ENCODE peak calls at places on chromosomes 11 and 22, in ten cellular contexts. V is mucosa of gallbladder, I is GM12891, J is testis, K is C1 segment of cervical spinal cord, U is kidney tubule cell, T is CD14-positive monocyte, P is renal cortical epithelial cell, N is NCI-H345, E is upper lobe of right lung. W is an unnamed sample.

GRCh38 chr11:1979607-1980006 is 18.0 kb downstream of the H19 start:
- DNase-seq in E (no peak), K (no peak), U (no peak), N (no peak), T (no peak), V (no peak), J (no peak), I (no peak), P (no peak), W (peak)

GRCh38 chr11:65663634-65664200 is 1.0 kb upstream of the RELA start:
- DNase-seq in N (no peak), J (peak), V (no peak), U (peak), I (no peak), E (peak), K (no peak), P (peak), T (peak), W (peak)

GRCh38 chr11:19592842-19593241 is 119.8 kb upstream of the NAV2 start:
- DNase-seq in E (no peak), I (no peak), J (no peak), T (no peak), N (no peak), U (no peak), P (no peak), K (no peak), V (no peak), W (no peak)

GRCh38 chr11:69483696-69484426 is 2.4 kb downstream of the LINC01488 start:
- DNase-seq in J (no peak), I (no peak), N (no peak), E (peak), V (no peak), P (no peak), K (no peak), U (no peak), T (no peak), W (no peak)

GRCh38 chr11:69088676-69089146 is 40.0 kb downstream of the TPCN2 start:
- DNase-seq in U (peak), K (no peak), E (no peak), V (peak), I (peak), N (peak), T (peak), J (peak), P (peak), W (peak)

GRCh38 chr22:23521442-23522113 is 58.5 kb downstream of the IGLL1 start:
- DNase-seq in T (peak), U (peak), J (peak), K (peak), E (peak), P (peak), V (peak), I (peak), N (peak), W (peak)

GRCh38 chr22:40714514-40714966 is 35.3 kb downstream of the MCHR1 start:
- DNase-seq in U (peak), K (no peak), J (no peak), E (no peak), I (no peak), N (peak), T (no peak), V (no peak), P (peak), W (no peak)

GRCh38 chr11:64057890-64058289 is 22.2 kb downstream of the FLRT1 start:
- DNase-seq in V (no peak), N (no peak), K (no peak), T (no peak), U (no peak), P (no peak), J (no peak), I (no peak), E (no peak), W (no peak)

GRCh38 chr11:88169881-88170280 is 5.4 kb downstream of the RAB38 start:
- DNase-seq in V (no peak), K (no peak), I (no peak), T (no peak), N (no peak), U (no peak), E (no peak), P (no peak), J (no peak), W (no peak)

GRCh38 chr22:42805016-42805997 is 51.8 kb downstream of the ARFGAP3 start:
- DNase-seq in I (no peak), N (no peak), T (no peak), J (peak), U (peak), P (peak), E (peak), K (no peak), V (peak), W (no peak)

GRCh38 chr11:12731841-12732336 is 57.7 kb downstream of the TEAD1 start:
- DNase-seq in V (no peak), J (no peak), E (no peak), U (peak), K (no peak), P (no peak), T (no peak), N (no peak), I (no peak), W (no peak)

GRCh38 chr11:10181811-10182210 is 112.2 kb downstream of the SBF2 start:
- DNase-seq in E (no peak), K (no peak), J (no peak), T (no peak), U (peak), V (no peak), P (peak), I (no peak), N (no peak), W (no peak)

GRCh38 chr11:126464796-126465195 is 109.3 kb downstream of the ST3GAL4 start:
- DNase-seq in K (no peak), V (no peak), E (no peak), T (peak), I (no peak), N (no peak), U (no peak), P (no peak), J (no peak), W (no peak)

GRCh38 chr11:44286268-44286880 is 23.6 kb downstream of the ALX4 start:
- DNase-seq in P (peak), U (peak), N (peak), V (no peak), T (no peak), J (peak), I (peak), E (no peak), K (no peak), W (peak)

GRCh38 chr22:18954941-18955571 is 19.0 kb upstream of the PRODH start:
- DNase-seq in U (no peak), K (no peak), T (peak), N (no peak), P (no peak), V (no peak), J (no peak), I (no peak), E (peak), W (no peak)

GRCh38 chr11:108253176-108253575 is 30.3 kb downstream of the ATM start:
- DNase-seq in J (no peak), P (no peak), I (no peak), E (no peak), K (no peak), N (no peak), U (peak), T (no peak), V (no peak), W (no peak)

GRCh38 chr11:133738624-133739023 is 106.7 kb downstream of the SPATA19 start:
- DNase-seq in T (no peak), I (no peak), E (no peak), U (no peak), N (no peak), V (no peak), P (no peak), K (no peak), J (no peak), W (no peak)

GRCh38 chr11:135001581-135001980 is 589.5 kb upstream of the B3GAT1 start:
- DNase-seq in N (no peak), P (no peak), V (no peak), K (no peak), T (no peak), I (no peak), U (no peak), J (no peak), E (no peak), W (no peak)

GRCh38 chr11:12052676-12053605 is 44.5 kb upstream of the DKK3 start:
- DNase-seq in P (no peak), N (no peak), V (no peak), I (no peak), T (no peak), U (no peak), E (no peak), J (no peak), K (no peak), W (no peak)

GRCh38 chr22:38218661-38219331 is 17.0 kb downstream of the MAFF start:
- DNase-seq in K (no peak), T (no peak), U (peak), V (peak), N (no peak), J (peak), I (no peak), E (peak), P (peak), W (no peak)

GRCh38 chr22:32444068-32444467 is 20.2 kb downstream of the BPIFC start:
- DNase-seq in N (no peak), J (peak), T (no peak), V (no peak), E (no peak), P (peak), I (peak), K (no peak), U (peak), W (no peak)

GRCh38 chr22:41340357-41340756 is 39.0 kb downstream of the ZC3H7B start:
- DNase-seq in I (no peak), V (no peak), T (no peak), E (no peak), N (no peak), K (no peak), P (no peak), J (no peak), U (no peak), W (no peak)

GRCh38 chr22:48244388-48245118 is 1482.1 kb downstream of the TBC1D22A start:
- DNase-seq in E (peak), T (no peak), J (peak), P (no peak), U (no peak), N (no peak), I (no peak), V (no peak), K (no peak), W (no peak)

GRCh38 chr11:3605721-3606324 is 36.0 kb downstream of the ART5 start:
- DNase-seq in I (no peak), T (no peak), P (no peak), E (no peak), N (no peak), K (no peak), V (no peak), U (no peak), J (no peak), W (no peak)

GRCh38 chr11:113974741-113975470 is at the start of gene HTR3A:
- DNase-seq in V (peak), N (peak), E (peak), J (peak), U (peak), K (no peak), T (no peak), I (no peak), P (peak), W (no peak)

GRCh38 chr11:32411937-32412615 is 23.3 kb downstream of the WT1 start:
- DNase-seq in N (no peak), P (no peak), T (no peak), E (no peak), K (no peak), J (no peak), U (no peak), I (no peak), V (no peak), W (no peak)

GRCh38 chr11:117837070-117837776 is 12.7 kb upstream of the FXYD2 start:
- DNase-seq in U (peak), P (peak), N (no peak), J (peak), I (no peak), K (no peak), T (no peak), V (no peak), E (peak), W (no peak)

GRCh38 chr11:35822815-35823495 is 120.9 kb upstream of the LDLRAD3 start:
- DNase-seq in P (no peak), K (no peak), N (no peak), E (no peak), V (no peak), I (no peak), T (no peak), J (no peak), U (no peak), W (no peak)

GRCh38 chr11:74950374-74950969 is 1.4 kb downstream of the SPCS2 start:
- DNase-seq in V (no peak), T (no peak), I (no peak), P (peak), E (no peak), N (no peak), J (no peak), U (peak), K (no peak), W (no peak)

GRCh38 chr11:44524751-44525171 is 40.7 kb upstream of the CD82 start:
- DNase-seq in J (no peak), V (no peak), P (no peak), E (no peak), T (no peak), K (no peak), N (no peak), I (no peak), U (no peak), W (no peak)

GRCh38 chr22:41410311-41410751 is 28.6 kb downstream of the TEF start:
- DNase-seq in T (no peak), U (no peak), J (no peak), E (peak), P (no peak), I (no peak), V (no peak), K (no peak), N (no peak), W (no peak)

GRCh38 chr11:4071828-4072421 is 22.7 kb upstream of the RRM1 start:
- DNase-seq in T (no peak), I (no peak), V (no peak), J (no peak), P (no peak), U (no peak), N (no peak), K (no peak), E (no peak), W (no peak)

GRCh38 chr11:20873054-20873453 is 203.7 kb downstream of the NELL1 start:
- DNase-seq in V (no peak), E (no peak), P (peak), J (peak), U (peak), N (peak), I (no peak), T (no peak), K (no peak), W (no peak)

GRCh38 chr11:62223095-62223494 is 14.6 kb downstream of the SCGB2A1 start:
- DNase-seq in E (no peak), P (no peak), N (no peak), K (no peak), U (no peak), I (no peak), V (no peak), J (no peak), T (no peak), W (no peak)

GRCh38 chr11:73507086-73507485 is 90.8 kb downstream of the FAM168A start:
- DNase-seq in T (no peak), J (no peak), U (no peak), N (no peak), V (no peak), K (no peak), P (no peak), I (no peak), E (no peak), W (no peak)

GRCh38 chr11:86179646-86180064 is 64.9 kb upstream of the EED start:
- DNase-seq in E (no peak), U (peak), P (peak), T (no peak), V (no peak), N (no peak), I (no peak), K (no peak), J (no peak), W (no peak)

GRCh38 chr11:130244851-130245250 is 69.9 kb downstream of the ZBTB44 start:
- DNase-seq in I (no peak), V (no peak), E (no peak), K (no peak), J (no peak), T (no peak), U (no peak), N (no peak), P (no peak), W (no peak)